ENCODE peak calls at places on chromosomes 5 and 9, in seven cellular contexts. W is CD8-positive, alpha-beta memory T cell; O is mesenchymal stem cell; X is neural progenitor cell; G is breast epithelium; F is iPS DF 6.9; M is thoracic aorta. T is an unnamed sample. For H3K36me3 and H3K27me3, the result is how much of the 10 kb centered on the place peaks cover.

GRCh38 chr5:75667586-75667985 is 49.7 kb downstream of the POC5 start:
- DNase-seq in G (no peak), W (no peak), O (no peak), F (no peak), X (no peak), M (no peak), T (no peak)

GRCh38 chr9:84554069-84554659 is 115.4 kb upstream of the NTRK2 start:
- DNase-seq in W (no peak), X (no peak), G (no peak), F (peak), O (no peak), M (no peak), T (no peak)

GRCh38 chr5:61274561-61274960 is 57.5 kb upstream of the ZSWIM6 start:
- DNase-seq in X (no peak), W (no peak), O (no peak), G (no peak), F (no peak), M (no peak), T (no peak)

GRCh38 chr5:154163327-154163997 is 27.1 kb upstream of the GALNT10 start:
- DNase-seq in G (no peak), O (no peak), W (no peak), X (peak), F (no peak), M (no peak), T (no peak)

GRCh38 chr9:77659926-77660325 is 11.8 kb upstream of the GNA14 start:
- DNase-seq in G (no peak), X (peak), M (no peak), W (no peak), F (no peak), O (no peak), T (no peak)

GRCh38 chr5:178854284-178854683 is 5.5 kb upstream of the ZNF354B start:
- DNase-seq in G (no peak), X (no peak), O (no peak), W (no peak), F (no peak), M (no peak), T (no peak)

GRCh38 chr5:45521067-45521466 is 175.1 kb downstream of the HCN1 start:
- DNase-seq in M (no peak), G (no peak), F (peak), O (peak), X (peak), W (no peak), T (peak)

GRCh38 chr5:24005384-24005783 is 498.0 kb downstream of the PRDM9 start:
- DNase-seq in F (no peak), W (no peak), O (no peak), X (no peak), M (no peak), G (no peak), T (peak)

GRCh38 chr9:107465467-107466451 is 23.8 kb downstream of the KLF4 start:
- DNase-seq in F (no peak), X (peak), W (no peak), O (peak), G (peak), M (peak), T (peak)

GRCh38 chr9:133258061-133259015 is 16.7 kb downstream of the ABO start:
- DNase-seq in W (no peak), F (no peak), M (no peak), X (no peak), G (no peak), O (no peak), T (peak)

GRCh38 chr5:133041910-133042309 is 9.9 kb upstream of the HSPA4 start:
- DNase-seq in W (no peak), G (no peak), X (no peak), F (no peak), M (no peak), O (peak), T (peak)

GRCh38 chr9:75001719-75002421 is 26.2 kb downstream of the CARNMT1 start:
- DNase-seq in W (no peak), X (peak), F (peak), G (no peak), M (no peak), O (peak), T (peak)

GRCh38 chr5:178318382-178318781 is 85.8 kb upstream of the PHYKPL start:
- DNase-seq in W (no peak), X (no peak), F (no peak), M (no peak), G (no peak), O (no peak), T (no peak)

GRCh38 chr5:43193171-43193951 is 1.3 kb downstream of the NIM1K start:
- DNase-seq in G (no peak), O (peak), X (peak), F (no peak), W (no peak), M (peak), T (peak)

GRCh38 chr9:95773061-95773433 is 102.4 kb upstream of the ERCC6L2 start:
- DNase-seq in G (no peak), X (no peak), F (no peak), M (no peak), O (no peak), W (no peak), T (no peak)

GRCh38 chr5:139306197-139306596 is 12.7 kb downstream of the MATR3 start:
- DNase-seq in F (no peak), X (no peak), O (no peak), G (no peak), M (no peak), W (no peak), T (no peak)

GRCh38 chr5:52961238-52961637 is 27.9 kb upstream of the ITGA2 start:
- DNase-seq in F (no peak), W (no peak), G (no peak), X (no peak), M (no peak), O (peak), T (no peak)

GRCh38 chr5:143133721-143134120 is 269.8 kb downstream of the NR3C1 start:
- DNase-seq in X (no peak), W (no peak), O (no peak), F (no peak), G (no peak), M (no peak), T (no peak)

GRCh38 chr5:1140188-1140817 is 28.4 kb upstream of the SLC12A7 start:
- DNase-seq in O (peak), W (peak), M (no peak), G (peak), X (peak), F (peak), T (peak)

GRCh38 chr9:95157491-95158151 is 159.9 kb downstream of the FANCC start:
- DNase-seq in O (peak), X (no peak), W (no peak), G (no peak), F (no peak), M (no peak), T (no peak)

GRCh38 chr5:94746731-94747124 is 128.3 kb downstream of the SLF1 start:
- DNase-seq in O (peak), G (no peak), F (no peak), W (no peak), M (no peak), X (no peak), T (no peak)

GRCh38 chr5:4802044-4802443 is 338.1 kb upstream of the ADAMTS16 start:
- DNase-seq in O (no peak), X (no peak), G (no peak), W (no peak), M (no peak), F (no peak), T (no peak)

GRCh38 chr9:31894008-31894407 is 490.4 kb upstream of the ACO1 start:
- DNase-seq in W (no peak), F (no peak), X (no peak), O (no peak), G (no peak), M (no peak), T (no peak)

GRCh38 chr5:32071351-32071944 is 102.7 kb downstream of the GOLPH3 start:
- DNase-seq in X (no peak), O (peak), W (no peak), M (no peak), G (no peak), F (no peak), T (no peak)

GRCh38 chr9:34995288-34996060 is 5.9 kb downstream of the DNAJB5 start:
- DNase-seq in F (no peak), G (no peak), W (no peak), M (no peak), O (peak), X (no peak), T (peak)

GRCh38 chr9:21316032-21316842 is 11.1 kb upstream of the IFNA5 start:
- DNase-seq in F (no peak), W (no peak), O (no peak), M (no peak), X (no peak), G (no peak), T (no peak)

GRCh38 chr5:179135006-179135405 is 74.8 kb downstream of the ZNF354C start:
- DNase-seq in F (no peak), O (no peak), G (no peak), M (no peak), W (no peak), X (no peak), T (no peak)

GRCh38 chr9:107566596-107566995 is 77.0 kb upstream of the KLF4 start:
- DNase-seq in O (no peak), M (no peak), F (no peak), W (no peak), X (no peak), G (no peak), T (no peak)

DNA sequence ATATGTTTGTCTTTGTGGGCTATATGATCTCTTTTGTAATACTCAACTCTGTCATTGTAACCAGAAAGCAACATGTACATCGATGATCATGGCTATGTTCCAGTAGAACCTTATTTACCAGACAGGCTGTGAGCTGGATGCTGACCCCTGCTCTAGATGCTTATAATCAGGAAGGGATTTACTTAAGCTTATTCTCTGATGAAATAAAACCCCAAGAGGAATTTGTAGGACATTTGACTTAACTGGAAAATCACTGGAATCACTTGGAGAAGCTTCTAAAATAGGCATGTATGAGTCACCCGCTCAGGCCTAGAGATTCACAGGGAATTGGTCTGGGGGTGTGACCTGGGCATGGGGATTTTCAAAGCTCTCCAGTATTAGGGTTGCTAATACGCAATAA is 285.8 kb upstream of the ZNF608 start:
- DNase-seq in O (peak), G (no peak), X (no peak), F (no peak), W (no peak), M (no peak), T (no peak)
- H3K4me3 ChIP-seq in O (no peak), G (no peak), X (no peak), F (no peak), W (no peak), M (no peak), T (no peak)

GRCh38 chr9:120443489-120443888 is 136.5 kb downstream of the CDK5RAP2 start:
- DNase-seq in F (no peak), M (no peak), O (peak), X (no peak), G (no peak), W (no peak), T (no peak)

GRCh38 chr9:120445974-120446373 is 134.0 kb downstream of the CDK5RAP2 start:
- DNase-seq in X (no peak), M (no peak), W (no peak), O (no peak), G (no peak), F (no peak), T (no peak)

GRCh38 chr9:120441446-120442279 is 138.3 kb downstream of the CDK5RAP2 start:
- DNase-seq in M (no peak), G (no peak), O (peak), F (no peak), X (no peak), W (no peak), T (no peak)

GRCh38 chr9:120442280-120442597 is 137.7 kb downstream of the CDK5RAP2 start:
- DNase-seq in G (no peak), O (no peak), X (no peak), M (no peak), F (no peak), W (no peak), T (no peak)

GRCh38 chr9:120443976-120444375 is 136.0 kb downstream of the CDK5RAP2 start:
- DNase-seq in G (no peak), F (no peak), M (no peak), O (no peak), X (no peak), W (no peak), T (no peak)
- H3K36me3 ChIP-seq in G (under half), F (under half), M (under half), O (under half), X (under half), W (under half), T (under half)

DNA sequence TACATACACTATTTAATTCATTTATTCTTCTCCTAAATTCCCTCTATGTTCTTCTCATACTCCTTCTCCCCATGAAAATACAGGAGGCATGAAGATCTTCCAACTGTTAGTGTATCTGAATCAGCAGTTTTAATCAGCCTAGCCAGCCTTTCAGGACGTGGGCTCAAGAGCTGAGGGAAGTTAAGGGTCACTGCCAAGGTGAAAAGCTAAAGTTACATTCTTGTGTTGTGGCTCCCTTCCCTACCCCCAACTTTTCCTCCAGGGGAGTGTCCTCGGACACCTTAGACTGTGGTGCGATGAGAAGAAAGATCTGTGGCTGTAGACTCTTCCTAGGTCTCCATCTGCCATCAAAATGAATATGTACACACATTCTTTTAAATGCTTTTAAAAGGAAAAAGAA is 4.2 kb downstream of the DMRT3 start:
- DNase-seq in W (no peak), F (no peak), M (no peak), X (no peak), G (no peak), O (no peak), T (no peak)
- H3K27me3 ChIP-seq in W (under half), F (half or more), M (under half), X (half or more), G (half or more), O (half or more), T (half or more)

GRCh38 chr5:97095318-97095732 is 47.1 kb downstream of the LIX1 start:
- DNase-seq in M (no peak), X (no peak), F (no peak), W (no peak), G (no peak), O (no peak), T (no peak)

GRCh38 chr5:97096096-97096648 is 46.2 kb downstream of the LIX1 start:
- DNase-seq in X (no peak), M (no peak), G (no peak), W (no peak), F (no peak), O (no peak), T (no peak)

GRCh38 chr5:97098864-97099454 is 43.5 kb downstream of the LIX1 start:
- DNase-seq in X (no peak), G (no peak), O (no peak), M (no peak), F (no peak), W (no peak), T (no peak)

GRCh38 chr5:97094579-97095317 is 47.7 kb downstream of the LIX1 start:
- DNase-seq in W (no peak), G (no peak), F (no peak), X (no peak), O (no peak), M (no peak), T (no peak)

DNA sequence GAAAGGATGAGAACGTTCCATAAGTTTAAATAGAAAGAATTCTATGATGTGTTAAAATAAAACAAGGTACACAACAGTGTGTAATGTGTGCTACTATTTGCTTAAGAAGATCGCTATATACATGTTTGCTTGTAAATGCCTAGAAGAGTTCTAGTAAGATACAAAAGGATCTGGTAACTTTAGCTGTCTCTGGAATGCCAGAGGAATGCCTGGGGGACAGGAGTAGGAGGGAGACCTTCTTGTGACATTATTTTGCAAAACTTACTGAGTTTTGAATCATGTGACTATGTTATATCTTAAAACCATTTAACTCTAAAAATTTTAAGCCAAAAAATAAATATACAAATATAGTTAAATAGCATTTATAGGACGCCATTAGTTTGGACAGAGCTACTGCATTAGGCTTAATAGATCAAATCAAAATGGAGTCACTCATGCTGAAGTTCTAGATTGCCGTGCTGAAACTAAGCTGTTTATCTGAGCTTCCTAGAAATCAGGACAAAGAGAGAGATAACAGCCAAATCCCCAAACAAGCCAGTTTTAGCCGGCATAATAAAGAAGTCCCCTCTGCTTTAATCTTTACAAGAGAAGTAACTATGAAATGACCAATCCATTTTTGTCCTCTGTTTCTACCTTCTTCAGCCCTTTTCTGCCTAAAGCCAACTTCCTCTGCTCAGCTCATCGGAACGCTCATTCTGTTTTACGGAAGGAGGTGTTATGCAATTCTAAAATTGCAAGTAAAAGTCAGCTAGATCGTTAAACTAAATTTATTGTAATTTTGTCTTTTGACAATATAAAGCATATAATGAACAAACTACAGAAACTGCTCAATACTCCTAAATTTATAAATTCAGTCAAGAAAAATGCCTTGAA is 44.8 kb downstream of the LIX1 start:
- DNase-seq in G (no peak), X (peak), M (no peak), O (no peak), F (no peak), W (no peak), T (no peak)
- H3K4me3 ChIP-seq in G (no peak), X (no peak), M (no peak), O (no peak), F (no peak), W (no peak), T (no peak)

DNA sequence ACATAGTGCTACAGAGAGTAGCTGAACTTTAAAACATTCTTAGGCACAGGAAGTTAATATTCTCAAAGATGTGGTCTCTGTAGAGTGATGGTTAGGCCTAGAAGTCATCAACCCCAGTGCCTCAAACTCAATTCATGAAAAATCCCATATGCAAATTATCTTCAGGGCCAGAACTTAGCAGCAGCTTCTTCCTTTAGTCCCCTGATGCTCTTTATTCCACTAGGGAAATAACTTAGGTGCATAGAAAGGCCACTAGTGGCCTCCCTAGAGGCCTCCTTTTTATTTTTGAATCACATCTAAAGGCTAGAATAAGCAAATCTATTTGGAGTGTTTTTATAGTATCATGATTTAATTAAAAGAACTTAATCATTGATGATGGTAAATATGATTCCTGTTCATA is 88.3 kb downstream of the GIN1 start:
- DNase-seq in M (no peak), F (no peak), O (no peak), W (no peak), G (no peak), X (no peak), T (peak)
- H3K36me3 ChIP-seq in M (under half), F (under half), O (half or more), W (under half), G (under half), X (under half), T (under half)

GRCh38 chr9:135563858-135564257 is 2.3 kb downstream of the PAEP start:
- DNase-seq in X (no peak), G (no peak), M (no peak), W (no peak), F (no peak), O (no peak), T (no peak)
- H3K27me3 ChIP-seq in X (under half), G (under half), M (under half), W (under half), F (under half), O (under half), T (under half)